ENCODE peak calls at places on chromosomes 1 and 21, in nine cellular contexts. U is RWPE1, Z is HTR-8/SVneo, K is fibroblast of gingiva, W is skeletal muscle cell, J is nucleus accumbens, X is foreskin fibroblast, P is endothelial cell, Y is hypothalamus. R is an unnamed sample.

GRCh38 chr1:36522461-36523229 is 39.9 kb upstream of the CSF3R start:
- DNase-seq in P (no peak), U (no peak), Z (no peak), Y (no peak), K (no peak), W (no peak), J (no peak), X (no peak), R (no peak)

GRCh38 chr1:147833231-147833840 is 69.3 kb upstream of the GJA8 start:
- DNase-seq in X (no peak), K (no peak), W (no peak), P (no peak), Y (no peak), Z (no peak), U (peak), J (no peak), R (no peak)

GRCh38 chr1:224054012-224054411 is 59.9 kb upstream of the FBXO28 start:
- DNase-seq in X (peak), Y (no peak), U (no peak), Z (no peak), K (no peak), W (no peak), J (no peak), P (no peak), R (no peak)

GRCh38 chr21:27070881-27071670 is 104.2 kb upstream of the ADAMTS5 start:
- DNase-seq in J (no peak), X (no peak), W (no peak), Z (no peak), P (no peak), K (no peak), Y (no peak), U (no peak), R (no peak)

GRCh38 chr1:47638240-47638639 is 200.4 kb downstream of the FOXD2 start:
- DNase-seq in J (no peak), Z (no peak), W (no peak), P (no peak), U (no peak), K (no peak), Y (no peak), X (no peak), R (no peak)

GRCh38 chr1:20281801-20282200 is 8.9 kb upstream of the VWA5B1 start:
- DNase-seq in U (no peak), X (peak), P (no peak), K (no peak), Y (no peak), Z (peak), J (no peak), W (no peak), R (no peak)

GRCh38 chr1:110205591-110206155 is 4.4 kb upstream of the KCNC4 start:
- DNase-seq in Y (no peak), J (no peak), W (no peak), X (no peak), Z (no peak), U (no peak), K (no peak), P (no peak), R (no peak)

GRCh38 chr1:46288485-46289133 is 14.8 kb downstream of the LRRC41 start:
- DNase-seq in W (no peak), P (no peak), U (peak), Z (no peak), Y (no peak), J (no peak), K (peak), X (peak), R (no peak)

R was measured in anterior cingulate cortex.